ENCODE peak calls at places on chromosomes 12 and 14, in seven cellular contexts. K is HEK293T, H is DMS 273 treated with DMSO at 0.1 percent for 48 hours, P is omental fat pad, B is endothelial cell, C is EL, Z is tibial nerve. R is an unnamed sample.

GRCh38 chr14:64464695-64465094 is 604 bp upstream of the AKAP5 start:
- DNase-seq in B (no peak), K (no peak), H (no peak), P (no peak), Z (no peak), C (no peak), R (no peak)

GRCh38 chr14:91267965-91268437 is 23.5 kb upstream of the GPR68 start:
- DNase-seq in H (no peak), Z (no peak), B (no peak), K (no peak), C (no peak), P (no peak), R (no peak)

GRCh38 chr12:126874427-126875026 is 1392.4 kb upstream of the TMEM132C start:
- DNase-seq in H (peak), K (peak), C (peak), B (peak), P (peak), Z (peak), R (peak)

GRCh38 chr12:28191018-28191595 is 851 bp downstream of the CCDC91 start:
- DNase-seq in Z (no peak), C (peak), B (no peak), H (no peak), K (peak), P (no peak), R (peak)

GRCh38 chr12:114096461-114096860 is 130.3 kb upstream of the RBM19 start:
- DNase-seq in Z (no peak), P (no peak), B (no peak), C (peak), H (no peak), K (no peak), R (no peak)

GRCh38 chr12:100908501-100908900 is 113.9 kb downstream of the ANO4 start:
- DNase-seq in H (no peak), C (peak), B (no peak), K (no peak), P (no peak), Z (no peak), R (no peak)

GRCh38 chr14:67926821-67927220 is 107.2 kb downstream of the RAD51B start:
- DNase-seq in C (no peak), B (no peak), P (no peak), Z (no peak), K (no peak), H (no peak), R (no peak)

GRCh38 chr12:75389706-75390105 is 1.2 kb upstream of the GLIPR1L2 start:
- DNase-seq in H (no peak), B (no peak), C (peak), P (no peak), K (no peak), Z (no peak), R (no peak)

GRCh38 chr12:98595152-98595988 is 1.9 kb downstream of the SLC25A3 start:
- DNase-seq in C (peak), H (no peak), B (no peak), K (no peak), P (no peak), Z (no peak), R (peak)

GRCh38 chr12:12127304-12127703 is 56.6 kb downstream of the BCL2L14 start:
- DNase-seq in K (no peak), B (no peak), Z (no peak), H (no peak), C (no peak), P (no peak), R (no peak)

GRCh38 chr12:101648195-101648594 is 49.2 kb upstream of the CHPT1 start:
- DNase-seq in P (no peak), B (no peak), Z (no peak), H (no peak), C (no peak), K (no peak), R (no peak)

GRCh38 chr12:104930388-104931326 is 27.4 kb downstream of the SLC41A2 start:
- DNase-seq in K (no peak), H (no peak), C (peak), P (no peak), B (no peak), Z (no peak), R (peak)

GRCh38 chr14:53564870-53565269 is 391.8 kb downstream of the BMP4 start:
- DNase-seq in H (no peak), B (no peak), K (no peak), P (no peak), C (no peak), Z (no peak), R (no peak)

GRCh38 chr14:92698393-92698792 is 50.0 kb downstream of the LGMN start:
- DNase-seq in Z (no peak), P (no peak), C (no peak), B (no peak), H (no peak), K (no peak), R (no peak)

GRCh38 chr12:98126637-98127335 is 388.6 kb upstream of the TMPO start:
- DNase-seq in Z (no peak), H (no peak), B (peak), K (no peak), P (no peak), C (no peak), R (no peak)

GRCh38 chr12:95224202-95225170 is 6.9 kb downstream of the VEZT start:
- DNase-seq in C (peak), Z (no peak), B (no peak), H (no peak), K (no peak), P (no peak), R (no peak)

GRCh38 chr12:67720383-67720856 is 71.9 kb downstream of the DYRK2 start:
- DNase-seq in P (no peak), B (no peak), C (peak), H (no peak), Z (no peak), K (peak), R (no peak)

GRCh38 chr12:98532687-98533304 is 17.4 kb downstream of the TMPO start:
- DNase-seq in K (peak), Z (no peak), H (no peak), P (no peak), B (peak), C (peak), R (peak)

GRCh38 chr12:91899056-91899455 is 246.6 kb downstream of the BTG1 start:
- DNase-seq in P (no peak), H (no peak), Z (no peak), K (no peak), B (no peak), C (no peak), R (no peak)

GRCh38 chr12:80925237-80925636 is 12.5 kb downstream of the LIN7A start:
- DNase-seq in B (no peak), H (no peak), C (no peak), Z (no peak), P (no peak), K (no peak), R (no peak)

GRCh38 chr12:31008241-31008711 is 65.4 kb upstream of the DDX11 start:
- DNase-seq in K (no peak), B (no peak), H (peak), C (peak), Z (no peak), P (no peak), R (no peak)

GRCh38 chr14:77681196-77682157 is 26.3 kb downstream of the ALKBH1 start:
- DNase-seq in C (peak), H (no peak), P (no peak), K (no peak), B (no peak), Z (no peak), R (no peak)

GRCh38 chr14:101780390-101780789 is 18.9 kb downstream of the PPP2R5C start:
- DNase-seq in P (no peak), H (no peak), Z (no peak), C (no peak), K (no peak), B (no peak), R (no peak)

GRCh38 chr12:109797905-109798669 is 35.1 kb downstream of the TRPV4 start:
- DNase-seq in P (no peak), Z (no peak), B (peak), H (no peak), C (no peak), K (peak), R (no peak)

GRCh38 chr14:40222996-40223395 is 790.8 kb upstream of the FBXO33 start:
- DNase-seq in P (no peak), H (no peak), Z (no peak), C (no peak), K (no peak), B (no peak), R (no peak)

GRCh38 chr12:85468356-85469157 is 188.5 kb downstream of the ALX1 start:
- DNase-seq in C (peak), Z (no peak), B (peak), K (peak), H (no peak), P (no peak), R (no peak)

GRCh38 chr12:67681145-67681778 is 32.7 kb downstream of the DYRK2 start:
- DNase-seq in B (no peak), Z (no peak), C (peak), K (no peak), P (no peak), H (no peak), R (no peak)

GRCh38 chr12:130982565-130983225 is 29.0 kb downstream of the ADGRD1 start:
- DNase-seq in K (no peak), Z (no peak), P (no peak), H (no peak), B (no peak), C (no peak), R (no peak)

GRCh38 chr12:114879354-114879753 is 195.4 kb upstream of the TBX3 start:
- DNase-seq in P (no peak), C (no peak), B (no peak), Z (no peak), H (no peak), K (no peak), R (no peak)

GRCh38 chr14:89249296-89249565 is 167.8 kb downstream of the FOXN3 start:
- DNase-seq in H (no peak), Z (no peak), P (no peak), C (peak), K (no peak), B (no peak), R (no peak)

GRCh38 chr14:63050694-63051093 is 5.4 kb upstream of the KCNH5 start:
- DNase-seq in H (no peak), C (no peak), Z (no peak), K (no peak), P (no peak), B (no peak), R (no peak)

GRCh38 chr12:127562781-127563180 is 704.2 kb upstream of the TMEM132C start:
- DNase-seq in K (no peak), P (no peak), C (no peak), B (no peak), Z (no peak), H (no peak), R (no peak)

GRCh38 chr12:104825408-104825807 is 132.7 kb downstream of the SLC41A2 start:
- DNase-seq in H (no peak), K (no peak), C (peak), B (no peak), Z (no peak), P (no peak), R (no peak)